ENCODE peak calls at places on chromosomes 12 and 14, in five cellular contexts. One of them, this sample, is unnamed.

GRCh38 chr14:29865299-29865698 is 62.3 kb downstream of the PRKD1 start:
- DNase-seq in keratinocyte: no peak
- DNase-seq in IMR-90: no peak
- DNase-seq in body of pancreas: no peak
- DNase-seq in A549: no peak
- DNase-seq in this sample: no peak

GRCh38 chr14:52033131-52033642 is 35.7 kb downstream of the NID2 start:
- DNase-seq in keratinocyte: no peak
- DNase-seq in IMR-90: peak
- DNase-seq in body of pancreas: peak
- DNase-seq in A549: no peak
- DNase-seq in this sample: no peak

GRCh38 chr14:89231426-89232113 is 185.5 kb downstream of the FOXN3 start:
- DNase-seq in keratinocyte: no peak
- DNase-seq in IMR-90: no peak
- DNase-seq in body of pancreas: no peak
- DNase-seq in A549: no peak
- DNase-seq in this sample: no peak

GRCh38 chr12:117042171-117042809 is 56.9 kb downstream of the TESC start:
- DNase-seq in keratinocyte: no peak
- DNase-seq in IMR-90: peak
- DNase-seq in body of pancreas: peak
- DNase-seq in A549: peak
- DNase-seq in this sample: no peak

GRCh38 chr14:31968107-31968810 is 108.8 kb upstream of the ARHGAP5 start:
- DNase-seq in keratinocyte: no peak
- DNase-seq in IMR-90: peak
- DNase-seq in body of pancreas: no peak
- DNase-seq in A549: no peak
- DNase-seq in this sample: no peak

GRCh38 chr14:22185191-22185590 is 403.8 kb downstream of the DAD1 start:
- DNase-seq in keratinocyte: no peak
- DNase-seq in IMR-90: peak
- DNase-seq in body of pancreas: no peak
- DNase-seq in A549: no peak
- DNase-seq in this sample: no peak

GRCh38 chr12:67649165-67650126 is 901 bp downstream of the DYRK2 start:
- DNase-seq in keratinocyte: no peak
- DNase-seq in IMR-90: no peak
- DNase-seq in body of pancreas: peak
- DNase-seq in A549: no peak
- DNase-seq in this sample: peak

GRCh38 chr12:103712191-103712590 is 125.1 kb downstream of the STAB2 start:
- DNase-seq in keratinocyte: no peak
- DNase-seq in IMR-90: no peak
- DNase-seq in body of pancreas: no peak
- DNase-seq in A549: no peak
- DNase-seq in this sample: no peak

GRCh38 chr14:85218982-85219381 is 311.0 kb upstream of the FLRT2 start:
- DNase-seq in keratinocyte: no peak
- DNase-seq in IMR-90: no peak
- DNase-seq in body of pancreas: no peak
- DNase-seq in A549: no peak
- DNase-seq in this sample: no peak

GRCh38 chr12:51323317-51323960 is 535 bp downstream of the BIN2 start:
- DNase-seq in keratinocyte: no peak
- DNase-seq in IMR-90: no peak
- DNase-seq in body of pancreas: no peak
- DNase-seq in A549: no peak
- DNase-seq in this sample: no peak

GRCh38 chr14:52733824-52734223 is 3.9 kb downstream of the STYX start:
- DNase-seq in keratinocyte: no peak
- DNase-seq in IMR-90: no peak
- DNase-seq in body of pancreas: no peak
- DNase-seq in A549: no peak
- DNase-seq in this sample: no peak

GRCh38 chr12:75660107-75660530 is 148.7 kb upstream of the KRR1 start:
- DNase-seq in keratinocyte: peak
- DNase-seq in IMR-90: peak
- DNase-seq in body of pancreas: no peak
- DNase-seq in A549: peak
- DNase-seq in this sample: no peak
- H3K27ac ChIP-seq in keratinocyte: peak
- H3K27ac ChIP-seq in IMR-90: peak
- H3K27ac ChIP-seq in body of pancreas: no peak
- H3K27ac ChIP-seq in A549: peak
- H3K27ac ChIP-seq in this sample: no peak

GRCh38 chr12:2498961-2499500 is 295.7 kb upstream of the FKBP4 start:
- DNase-seq in keratinocyte: no peak
- DNase-seq in IMR-90: no peak
- DNase-seq in body of pancreas: no peak
- DNase-seq in A549: no peak
- DNase-seq in this sample: no peak
- TF ChIP-seq CTCF in keratinocyte: no peak
- TF ChIP-seq CTCF in IMR-90: no peak
- TF ChIP-seq CTCF in body of pancreas: no peak
- TF ChIP-seq CTCF in A549: no peak
- TF ChIP-seq CTCF in this sample: no peak

GRCh38 chr12:89156862-89157262 is 195.4 kb downstream of the DUSP6 start:
- DNase-seq in keratinocyte: no peak
- DNase-seq in IMR-90: peak
- DNase-seq in body of pancreas: no peak
- DNase-seq in A549: no peak
- DNase-seq in this sample: no peak

GRCh38 chr12:89153341-89153740 is 199.0 kb downstream of the DUSP6 start:
- DNase-seq in keratinocyte: no peak
- DNase-seq in IMR-90: no peak
- DNase-seq in body of pancreas: no peak
- DNase-seq in A549: no peak
- DNase-seq in this sample: no peak

GRCh38 chr12:89157413-89157812 is 194.9 kb downstream of the DUSP6 start:
- DNase-seq in keratinocyte: no peak
- DNase-seq in IMR-90: no peak
- DNase-seq in body of pancreas: no peak
- DNase-seq in A549: no peak
- DNase-seq in this sample: no peak

GRCh38 chr12:89154743-89155530 is 197.4 kb downstream of the DUSP6 start:
- DNase-seq in keratinocyte: no peak
- DNase-seq in IMR-90: peak
- DNase-seq in body of pancreas: no peak
- DNase-seq in A549: no peak
- DNase-seq in this sample: no peak

DNA sequence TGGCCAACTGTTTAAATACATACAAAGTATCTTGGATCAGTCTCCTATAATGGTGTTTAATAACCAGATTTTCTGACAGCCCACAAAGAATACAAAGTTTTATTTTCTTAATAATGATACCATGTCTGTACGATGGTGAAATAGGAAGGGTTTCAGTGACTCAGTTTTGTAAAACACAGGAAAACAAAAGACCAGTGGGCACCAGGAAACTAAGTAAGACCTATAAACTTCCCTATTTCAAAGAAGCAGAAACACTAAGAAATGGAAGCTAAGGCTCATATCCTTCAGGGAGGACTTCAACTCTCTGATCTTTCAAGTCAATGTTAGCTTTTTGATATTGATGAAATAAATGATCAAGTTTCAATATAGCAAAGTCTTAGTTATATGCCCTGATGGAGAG is 196.0 kb downstream of the DUSP6 start:
- DNase-seq in keratinocyte: no peak
- DNase-seq in IMR-90: no peak
- DNase-seq in body of pancreas: no peak
- DNase-seq in A549: no peak
- DNase-seq in this sample: no peak
- H3K27ac ChIP-seq in keratinocyte: no peak
- H3K27ac ChIP-seq in IMR-90: no peak
- H3K27ac ChIP-seq in body of pancreas: no peak
- H3K27ac ChIP-seq in A549: no peak
- H3K27ac ChIP-seq in this sample: no peak

DNA sequence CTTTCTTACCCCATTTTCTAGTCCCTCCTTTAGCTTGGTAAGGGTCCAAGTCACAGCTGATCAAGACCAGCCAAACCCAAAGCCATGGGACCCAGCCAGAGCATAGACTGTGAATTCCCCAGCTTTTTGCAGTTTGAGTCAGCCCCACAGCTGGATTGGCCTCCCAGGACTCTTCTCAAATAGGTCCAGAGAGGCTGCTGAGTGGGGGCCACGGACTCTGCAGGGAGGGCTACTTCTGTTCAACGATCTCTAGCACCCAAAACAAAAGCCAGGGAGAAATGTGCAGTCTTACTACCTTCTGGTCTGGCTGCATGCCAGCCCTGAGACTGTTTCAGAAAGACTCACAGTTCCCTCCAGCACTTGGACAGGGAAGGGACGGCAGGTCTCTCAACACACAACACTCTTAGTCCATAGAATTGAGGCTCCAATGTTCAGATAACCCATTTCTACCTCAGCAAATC is 1.6 kb downstream of the VDR start:
- DNase-seq in keratinocyte: no peak
- DNase-seq in IMR-90: peak
- DNase-seq in body of pancreas: peak
- DNase-seq in A549: no peak
- DNase-seq in this sample: peak
- TF ChIP-seq CTCF in keratinocyte: no peak
- TF ChIP-seq CTCF in IMR-90: no peak
- TF ChIP-seq CTCF in body of pancreas: no peak
- TF ChIP-seq CTCF in A549: no peak
- TF ChIP-seq CTCF in this sample: no peak

GRCh38 chr14:68819260-68819691 is 26.4 kb upstream of the ZFP36L1 start:
- DNase-seq in keratinocyte: peak
- DNase-seq in IMR-90: peak
- DNase-seq in body of pancreas: no peak
- DNase-seq in A549: peak
- DNase-seq in this sample: no peak
- H3K27ac ChIP-seq in keratinocyte: peak
- H3K27ac ChIP-seq in IMR-90: no peak
- H3K27ac ChIP-seq in body of pancreas: no peak
- H3K27ac ChIP-seq in A549: peak
- H3K27ac ChIP-seq in this sample: peak

DNA sequence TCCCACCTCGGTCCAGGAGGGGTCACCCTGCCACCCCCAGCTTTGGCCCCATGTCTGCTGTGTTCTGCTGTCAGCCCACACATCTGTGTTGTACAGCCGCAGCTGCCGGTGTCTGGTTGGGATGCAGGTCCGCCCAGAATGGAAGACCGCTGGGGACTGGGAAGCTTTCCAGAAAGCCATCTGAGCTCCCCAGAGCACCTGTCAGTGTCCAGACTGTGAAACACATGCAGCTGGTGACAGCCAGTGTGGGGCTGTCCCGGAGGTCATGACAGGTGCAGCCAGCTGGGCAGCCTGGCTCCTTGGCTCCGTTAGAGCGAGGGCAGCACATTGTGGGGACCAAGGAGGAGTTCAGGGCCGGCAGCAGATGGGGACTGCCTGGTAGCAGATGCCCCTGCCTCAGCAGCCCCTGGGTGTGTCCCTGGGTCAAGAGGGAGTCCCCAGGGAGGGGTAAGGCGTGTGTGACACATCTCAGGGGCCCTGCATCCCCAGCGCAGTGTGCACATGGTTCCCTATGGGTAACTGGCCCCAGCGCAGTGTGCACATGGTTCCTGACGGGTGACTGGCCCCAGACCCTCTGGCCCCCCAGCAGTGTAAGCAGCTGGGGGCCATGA is 16.4 kb downstream of the CEP170B start:
- DNase-seq in keratinocyte: no peak
- DNase-seq in IMR-90: no peak
- DNase-seq in body of pancreas: peak
- DNase-seq in A549: no peak
- DNase-seq in this sample: no peak
- TF ChIP-seq CTCF in keratinocyte: no peak
- TF ChIP-seq CTCF in IMR-90: no peak
- TF ChIP-seq CTCF in body of pancreas: no peak
- TF ChIP-seq CTCF in A549: no peak
- TF ChIP-seq CTCF in this sample: no peak

This sample was measured in tibial artery.